ENCODE peak calls at places on chromosome 9, in nine cellular contexts. T, O, R, U, V, W, E, X and M are unnamed samples.

GRCh38 chr9:134488251-134488900 is 153.2 kb upstream of the COL5A1 start:
- DNase-seq in T (no peak), V (peak), U (peak), X (peak), O (peak), W (no peak), R (no peak), E (no peak), M (no peak)

GRCh38 chr9:123396007-123396511 is 40.1 kb downstream of the CRB2 start:
- DNase-seq in U (no peak), W (no peak), T (no peak), R (no peak), X (no peak), E (no peak), V (no peak), O (no peak), M (no peak)

GRCh38 chr9:77455312-77455927 is 192.7 kb downstream of the GNA14 start:
- DNase-seq in T (no peak), U (no peak), V (no peak), E (no peak), R (no peak), W (no peak), X (no peak), O (no peak), M (no peak)

GRCh38 chr9:97543568-97543967 is 42.1 kb downstream of the TMOD1 start:
- DNase-seq in W (no peak), R (no peak), O (no peak), X (no peak), V (no peak), E (no peak), T (no peak), U (no peak), M (no peak)

GRCh38 chr9:110755179-110755578 is 86.6 kb downstream of the MUSK start:
- DNase-seq in X (no peak), E (no peak), W (no peak), V (no peak), R (no peak), O (no peak), U (no peak), T (no peak), M (no peak)

GRCh38 chr9:96025995-96026572 is 150.6 kb downstream of the ERCC6L2 start:
- DNase-seq in W (no peak), V (no peak), T (no peak), X (peak), E (no peak), U (no peak), O (peak), R (peak), M (no peak)

GRCh38 chr9:37963936-37964739 is 60.2 kb upstream of the SLC25A51 start:
- DNase-seq in U (no peak), O (no peak), E (peak), X (no peak), R (no peak), V (no peak), W (peak), T (peak), M (peak)

GRCh38 chr9:109182940-109183798 is 16.1 kb upstream of the FRRS1L start:
- DNase-seq in T (peak), E (peak), O (no peak), W (no peak), X (peak), R (peak), U (no peak), V (no peak), M (no peak)

GRCh38 chr9:123933401-123933800 is 3.5 kb upstream of the DENND1A start:
- DNase-seq in V (no peak), U (no peak), T (peak), W (no peak), X (no peak), E (peak), R (no peak), O (no peak), M (no peak)

DNA sequence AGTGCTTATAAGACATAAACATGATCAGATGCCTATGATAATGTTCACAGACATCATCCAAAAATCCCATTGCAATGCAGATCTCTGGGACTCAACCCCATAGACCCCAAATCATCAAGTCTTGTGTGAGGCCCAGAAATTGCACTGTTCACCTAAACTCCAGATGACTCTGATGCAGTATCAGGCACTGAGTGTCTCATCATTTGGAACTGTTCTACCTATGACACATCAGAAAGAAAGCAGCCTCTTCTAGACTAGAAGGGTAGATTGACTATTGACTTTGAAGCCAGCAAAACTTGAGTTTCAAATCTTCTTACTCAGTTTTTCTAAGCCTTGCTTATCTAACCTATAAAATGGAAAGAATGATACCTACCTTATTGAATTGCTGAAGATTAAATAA is 58.7 kb upstream of the PAPPA start:
- DNase-seq in R (no peak), W (no peak), T (no peak), O (no peak), V (no peak), E (no peak), U (no peak), X (no peak), M (no peak)
- H3K27ac ChIP-seq in R (no peak), W (no peak), T (no peak), O (no peak), V (no peak), E (no peak), U (no peak), X (no peak), M (no peak)

GRCh38 chr9:546797-547223 is 294.7 kb upstream of the DMRT1 start:
- DNase-seq in E (peak), T (peak), O (no peak), W (no peak), X (no peak), U (no peak), V (no peak), R (peak), M (no peak)
- TF ChIP-seq CTCF in E (peak), T (no peak), O (peak), W (peak), X (peak), U (peak), V (no peak), R (peak), M (peak)

GRCh38 chr9:129861447-129861827 is 26.2 kb downstream of the USP20 start:
- DNase-seq in W (no peak), O (no peak), R (no peak), E (no peak), U (no peak), X (no peak), T (no peak), V (no peak), M (no peak)
- H3K27ac ChIP-seq in W (no peak), O (no peak), R (no peak), E (no peak), U (no peak), X (no peak), T (no peak), V (no peak), M (no peak)

GRCh38 chr9:112091805-112092204 is 83.3 kb downstream of the SUSD1 start:
- DNase-seq in U (no peak), T (peak), X (no peak), W (no peak), V (no peak), O (no peak), E (peak), R (peak), M (no peak)
- TF ChIP-seq CTCF in U (no peak), T (peak), X (peak), W (peak), V (no peak), O (peak), E (peak), R (peak), M (peak)

DNA sequence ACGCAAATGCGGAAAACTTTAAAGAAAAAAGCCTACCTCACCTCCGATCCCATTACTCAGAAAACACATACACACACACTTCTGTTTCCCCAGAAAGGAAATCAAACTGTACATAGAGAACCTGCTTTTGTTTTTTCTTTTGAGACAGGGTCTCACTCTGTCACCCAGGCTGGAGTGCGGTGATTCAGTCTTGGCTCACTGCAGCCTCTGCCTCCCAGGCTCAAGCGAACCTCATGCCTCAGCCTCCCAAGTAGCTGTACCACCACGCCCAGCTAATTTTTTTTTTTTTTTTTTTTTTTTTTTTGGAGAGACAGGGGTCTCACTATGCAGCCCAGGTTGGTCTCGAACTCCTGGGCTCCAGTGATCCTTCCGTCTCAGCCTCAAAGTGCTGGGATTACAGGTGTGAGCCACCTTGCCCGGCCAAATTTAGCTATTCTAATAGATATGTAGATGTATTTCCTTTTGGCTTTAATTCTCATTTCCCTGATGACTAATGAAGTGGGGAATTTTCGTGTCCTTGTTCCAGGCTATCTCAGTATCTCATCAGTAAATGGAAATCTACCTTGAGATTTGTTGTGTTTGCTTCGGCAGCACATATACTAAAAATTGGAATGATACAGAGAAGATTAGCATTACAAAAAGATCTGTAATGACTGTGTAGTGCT is 25.7 kb upstream of the EEIG1 start:
- DNase-seq in O (no peak), V (no peak), U (no peak), R (no peak), W (no peak), E (no peak), T (peak), X (no peak), M (no peak)
- H3K27ac ChIP-seq in O (peak), V (no peak), U (peak), R (no peak), W (peak), E (no peak), T (no peak), X (peak), M (no peak)

GRCh38 chr9:93151097-93151784 is 17.2 kb upstream of the NINJ1 start:
- DNase-seq in R (no peak), O (no peak), U (no peak), X (no peak), W (no peak), E (no peak), T (no peak), V (no peak), M (no peak)

GRCh38 chr9:93159601-93160418 is 24.1 kb upstream of the WNK2 start:
- DNase-seq in E (peak), W (peak), T (peak), V (peak), X (peak), R (peak), O (peak), U (peak), M (peak)

GRCh38 chr9:93154293-93154903 is 20.3 kb upstream of the NINJ1 start:
- DNase-seq in X (no peak), R (peak), V (no peak), E (no peak), O (no peak), T (no peak), U (peak), W (no peak), M (no peak)

GRCh38 chr9:93155716-93156474 is 21.8 kb upstream of the NINJ1 start:
- DNase-seq in T (no peak), W (no peak), O (no peak), R (no peak), V (no peak), X (no peak), U (no peak), E (no peak), M (no peak)

DNA sequence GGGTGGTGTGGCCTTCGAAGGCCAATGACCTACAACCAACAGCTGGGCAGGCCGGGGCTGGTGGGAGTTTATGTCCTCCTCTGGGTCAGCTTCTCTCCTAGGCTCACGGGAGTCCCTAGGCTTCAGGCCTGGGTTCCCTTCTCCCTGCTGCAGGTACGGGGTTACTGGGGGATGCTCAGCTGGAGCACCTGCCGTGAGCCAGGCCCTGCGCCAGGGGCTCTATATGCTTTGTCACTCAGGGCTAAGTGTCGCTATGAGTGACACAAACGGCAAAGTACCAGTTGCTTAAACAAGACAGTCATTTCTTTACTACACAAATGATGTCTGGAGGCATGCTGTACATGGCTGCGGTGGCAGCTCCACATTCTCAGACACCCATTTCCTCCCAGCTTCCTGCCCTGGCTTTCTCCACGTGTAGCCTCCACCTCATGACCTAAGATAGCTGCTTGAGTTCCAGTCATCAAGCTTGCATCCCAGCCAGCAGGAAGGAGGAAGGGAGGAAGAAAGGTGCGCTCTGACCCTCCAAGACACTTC is 22.5 kb upstream of the NINJ1 start:
- DNase-seq in T (no peak), U (no peak), V (no peak), R (no peak), W (no peak), E (no peak), X (no peak), O (no peak), M (no peak)
- TF ChIP-seq CTCF in T (no peak), U (no peak), V (no peak), R (no peak), W (no peak), E (no peak), X (no peak), O (no peak), M (no peak)